ENCODE peak calls at places on chromosomes 6 and 20, in ten cellular contexts. V is fibroblast of the aortic adventitia; R is lung; T is activated naive CD4-positive, alpha-beta T cell; L is activated CD8-positive, alpha-beta memory T cell treated with anti-CD3 and anti-CD28 coated beads for 24 hours; Y is mesendoderm; W is ELR; Z is GM03348; P is CD14-positive monocyte; B is non-pigmented ciliary epithelial cell. D is an unnamed sample.

GRCh38 chr6:142927904-142928303 is 17.1 kb downstream of the HIVEP2 start:
- DNase-seq in V (peak; percentile 19), R (no peak), T (no peak), L (no peak), Y (no peak), W (peak; percentile 34), Z (no peak), P (no peak), B (no peak), D (no peak)

GRCh38 chr6:63685453-63686379 is 50.1 kb downstream of the PHF3 start:
- DNase-seq in V (no peak), R (no peak), T (no peak), L (no peak), Y (no peak), W (no peak), Z (no peak), P (peak; percentile 62), B (no peak), D (no peak)

GRCh38 chr20:4247898-4248858 is 232.8 kb upstream of the RNF24 start:
- DNase-seq in V (no peak), R (no peak), T (no peak), L (no peak), Y (peak; percentile 23), W (no peak), Z (no peak), P (no peak), B (no peak), D (no peak)

GRCh38 chr6:161088676-161089328 is 97.2 kb downstream of the MAP3K4 start:
- DNase-seq in V (no peak), R (no peak), T (no peak), L (no peak), Y (no peak), W (peak; percentile 3), Z (no peak), P (no peak), B (no peak), D (no peak)

GRCh38 chr20:56722042-56722441 is 92.9 kb downstream of the TFAP2C start:
- DNase-seq in V (no peak), R (no peak), T (no peak), L (no peak), Y (no peak), W (no peak), Z (no peak), P (peak; percentile 52), B (no peak), D (no peak)

GRCh38 chr6:119627908-119628669 is 278.5 kb upstream of the MAN1A1 start:
- DNase-seq in V (peak; percentile 44), R (no peak), T (no peak), L (no peak), Y (peak; percentile 88), W (peak; percentile 79), Z (peak; percentile 20), P (no peak), B (no peak), D (no peak)

GRCh38 chr6:6682225-6682624 is 93.7 kb downstream of the LY86 start:
- DNase-seq in V (no peak), R (no peak), T (no peak), L (no peak), Y (no peak), W (no peak), Z (no peak), P (no peak), B (no peak), D (no peak)

GRCh38 chr20:15395457-15395856 is 1058.0 kb upstream of the FLRT3 start:
- DNase-seq in V (no peak), R (no peak), T (no peak), L (no peak), Y (no peak), W (no peak), Z (no peak), P (no peak), B (no peak), D (no peak)

GRCh38 chr20:62952373-62953166 is at the start of gene SLC17A9:
- DNase-seq in V (no peak), R (peak; percentile 58), T (peak; percentile 28), L (peak; percentile 86), Y (peak; percentile 87), W (peak; percentile 88), Z (peak; percentile 85), P (peak; percentile 79), B (no peak), D (peak; percentile 76)

GRCh38 chr6:135183532-135184440 is 2.7 kb downstream of the MYB start:
- DNase-seq in V (peak; percentile 24), R (peak; percentile 46), T (peak; percentile 68), L (peak; percentile 88), Y (peak; percentile 89), W (peak; percentile 68), Z (peak; percentile 26), P (peak; percentile 64), B (no peak), D (peak; percentile 48)

D was measured in activated B cell treated with CpG ODN at 0.5 μM for 24 hours.